ENCODE peak calls at places on chromosomes 16 and 17, in six cellular contexts. I is MM.1S, O is OCI-LY7, H is HCT116, R is PC-9, S is GM23338. C is an unnamed sample. For H3K9me2, the result is how much of the 10 kb centered on the place peaks cover.

GRCh38 chr17:31704483-31704882 is 154.6 kb downstream of the COPRS start:
- DNase-seq in R (no peak), H (no peak), O (no peak), I (no peak), S (no peak), C (no peak)

GRCh38 chr16:87556941-87557459 is 45.3 kb upstream of the JPH3 start:
- DNase-seq in I (no peak), H (no peak), O (no peak), S (no peak), R (no peak), C (no peak)

GRCh38 chr16:73125860-73126259 is 77.9 kb upstream of the ZFHX3 start:
- DNase-seq in R (no peak), H (no peak), O (no peak), I (no peak), S (no peak), C (peak)

GRCh38 chr17:7218774-7219173 is 862 bp downstream of the DLG4 start:
- DNase-seq in R (no peak), S (no peak), O (no peak), H (no peak), I (no peak), C (no peak)

GRCh38 chr17:19592316-19592715 is 56.2 kb upstream of the ALDH3A2 start:
- DNase-seq in R (no peak), H (no peak), I (no peak), O (no peak), S (no peak), C (no peak)

GRCh38 chr16:78984324-78984723 is 616.2 kb downstream of the MAF start:
- DNase-seq in I (no peak), O (no peak), S (no peak), R (no peak), H (no peak), C (no peak)

GRCh38 chr17:76345377-76345945 is 8.3 kb downstream of the PRPSAP1 start:
- DNase-seq in I (no peak), H (no peak), O (no peak), R (no peak), S (no peak), C (no peak)

GRCh38 chr16:5176505-5176904 is 78.9 kb upstream of the EEF2KMT start:
- DNase-seq in S (peak), R (no peak), O (no peak), H (no peak), I (peak), C (no peak)

GRCh38 chr17:3695129-3695722 is 729 bp downstream of the P2RX5 start:
- DNase-seq in I (peak), H (no peak), O (peak), R (no peak), S (no peak), C (peak)

GRCh38 chr16:58196898-58197313 is 1.0 kb downstream of the CSNK2A2 start:
- DNase-seq in S (peak), O (peak), H (no peak), R (no peak), I (no peak), C (no peak)

GRCh38 chr17:77737442-77738265 is 220.8 kb upstream of the TNRC6C start:
- DNase-seq in I (no peak), S (no peak), O (no peak), R (no peak), H (no peak), C (no peak)

GRCh38 chr17:21209511-21210175 is 4.3 kb downstream of the TMEM11 start:
- DNase-seq in R (no peak), O (no peak), I (no peak), H (no peak), S (no peak), C (no peak)

GRCh38 chr16:840561-841454 is 40.3 kb upstream of the GNG13 start:
- DNase-seq in O (no peak), I (no peak), S (no peak), H (no peak), R (no peak), C (no peak)

GRCh38 chr17:69326302-69327059 is 452 bp downstream of the ABCA5 start:
- DNase-seq in O (no peak), S (no peak), H (no peak), R (no peak), I (peak), C (peak)

GRCh38 chr17:32933881-32934280 is 5.9 kb downstream of the TMEM98 start:
- DNase-seq in O (no peak), H (no peak), R (no peak), I (no peak), S (no peak), C (peak)

GRCh38 chr17:80892900-80893603 is 98.6 kb upstream of the CHMP6 start:
- DNase-seq in I (no peak), H (peak), S (no peak), R (peak), O (no peak), C (peak)

GRCh38 chr17:2017274-2017941 is 7.7 kb downstream of the RTN4RL1 start:
- DNase-seq in I (peak), O (peak), R (peak), S (no peak), H (no peak), C (no peak)

GRCh38 chr17:13888043-13888442 is 181.3 kb upstream of the COX10 start:
- DNase-seq in R (no peak), H (no peak), O (no peak), I (no peak), S (no peak), C (peak)

GRCh38 chr17:71709974-71710373 is 410.8 kb upstream of the SOX9 start:
- DNase-seq in O (no peak), R (no peak), H (no peak), I (no peak), S (peak), C (no peak)

GRCh38 chr16:54936086-54936978 is 5.7 kb downstream of the IRX5 start:
- DNase-seq in R (no peak), S (peak), O (no peak), H (no peak), I (no peak), C (peak)

GRCh38 chr17:2889256-2889655 is 93.0 kb downstream of the RAP1GAP2 start:
- DNase-seq in H (no peak), S (no peak), I (no peak), R (no peak), O (no peak), C (no peak)

GRCh38 chr17:30035369-30035768 is 81.2 kb upstream of the NSRP1 start:
- DNase-seq in O (no peak), S (no peak), I (no peak), H (no peak), R (no peak), C (no peak)

GRCh38 chr17:63381101-63381729 is 64.9 kb downstream of the CYB561 start:
- DNase-seq in S (no peak), R (no peak), H (no peak), O (no peak), I (no peak), C (no peak)

GRCh38 chr17:8921147-8921546 is 44.4 kb downstream of the PIK3R5 start:
- DNase-seq in R (no peak), H (no peak), I (no peak), O (no peak), S (no peak), C (no peak)

GRCh38 chr16:17424771-17425170 is 46.0 kb downstream of the XYLT1 start:
- DNase-seq in O (no peak), H (no peak), S (no peak), R (no peak), I (no peak), C (no peak)

GRCh38 chr16:88378836-88379693 is 3.7 kb upstream of the ZNF469 start:
- DNase-seq in I (no peak), R (no peak), O (no peak), H (no peak), S (no peak), C (no peak)

GRCh38 chr17:61221181-61221580 is 178.5 kb upstream of the TBX2 start:
- DNase-seq in R (no peak), S (no peak), H (no peak), I (no peak), O (no peak), C (no peak)
- H3K9me2 ChIP-seq in R (under half), S (under half), H (under half), I (under half), O (under half), C (under half)

GRCh38 chr16:50251375-50252081 is 14.8 kb upstream of the ADCY7 start:
- DNase-seq in R (no peak), S (no peak), I (no peak), O (no peak), H (no peak), C (peak)

GRCh38 chr16:50254072-50254471 is 12.3 kb upstream of the ADCY7 start:
- DNase-seq in H (no peak), R (no peak), S (no peak), I (no peak), O (no peak), C (no peak)

GRCh38 chr16:50252874-50253510 is 13.4 kb upstream of the ADCY7 start:
- DNase-seq in R (no peak), O (no peak), S (no peak), I (no peak), H (no peak), C (no peak)

GRCh38 chr16:50253511-50253903 is 12.8 kb upstream of the ADCY7 start:
- DNase-seq in O (no peak), S (no peak), H (no peak), I (no peak), R (no peak), C (no peak)

GRCh38 chr16:50252082-50252611 is 14.2 kb upstream of the ADCY7 start:
- DNase-seq in R (no peak), O (no peak), S (no peak), H (no peak), I (no peak), C (no peak)
- H3K9me2 ChIP-seq in R (under half), O (under half), S (under half), H (under half), I (under half), C (under half)

DNA sequence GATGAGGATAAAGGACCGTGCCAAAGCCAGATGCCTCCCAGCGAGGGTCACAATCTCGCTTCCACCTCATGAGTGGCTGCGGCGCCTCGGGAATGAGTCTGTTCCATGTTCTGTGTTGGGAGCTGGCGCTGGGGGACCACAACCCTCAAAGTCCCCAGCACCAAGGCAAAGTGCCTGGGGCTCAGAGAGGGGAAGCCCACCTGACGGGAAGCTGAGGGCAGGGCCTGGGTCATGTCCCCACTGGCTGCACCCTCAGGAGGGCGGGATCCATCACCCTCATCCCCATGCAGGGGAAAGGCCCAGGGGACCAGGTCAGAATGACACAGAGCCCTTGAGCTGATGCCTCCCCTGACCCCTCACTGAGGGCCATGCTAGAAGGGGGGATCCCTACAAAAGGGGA is 151.4 kb upstream of the PLCG2 start:
- DNase-seq in O (no peak), R (no peak), I (no peak), S (no peak), H (no peak), C (no peak)
- H3K9me2 ChIP-seq in O (under half), R (under half), I (under half), S (under half), H (under half), C (under half)

GRCh38 chr17:59202320-59202719 is 7.5 kb upstream of the SMG8 start:
- DNase-seq in S (no peak), O (no peak), R (no peak), H (no peak), I (no peak), C (no peak)
- H3K9me2 ChIP-seq in S (under half), O (under half), R (under half), H (under half), I (under half), C (under half)

GRCh38 chr16:47634126-47634525 is 173.0 kb downstream of the PHKB start:
- DNase-seq in R (peak), H (no peak), S (no peak), O (no peak), I (no peak), C (peak)
- H3K9me2 ChIP-seq in R (under half), H (under half), S (under half), O (under half), I (under half), C (under half)

GRCh38 chr16:75104836-75105235 is 11.7 kb downstream of the LDHD start:
- DNase-seq in R (no peak), H (no peak), S (no peak), I (no peak), O (no peak), C (no peak)

GRCh38 chr16:75107505-75107904 is 9.1 kb downstream of the LDHD start:
- DNase-seq in O (no peak), R (no peak), I (no peak), S (no peak), H (no peak), C (no peak)

GRCh38 chr16:75106351-75107274 is 10.0 kb downstream of the LDHD start:
- DNase-seq in O (no peak), I (no peak), S (no peak), H (no peak), R (no peak), C (no peak)

GRCh38 chr16:75103994-75104393 is 12.6 kb downstream of the LDHD start:
- DNase-seq in H (no peak), O (no peak), S (no peak), R (no peak), I (no peak), C (no peak)

GRCh38 chr16:75105306-75106061 is 11.1 kb downstream of the LDHD start:
- DNase-seq in R (no peak), S (no peak), I (no peak), O (peak), H (no peak), C (no peak)
- H3K9me2 ChIP-seq in R (under half), S (under half), I (under half), O (under half), H (under half), C (under half)

GRCh38 chr17:40475234-40476210 is 25.9 kb downstream of the TNS4 start:
- DNase-seq in S (no peak), I (no peak), H (no peak), R (no peak), O (no peak), C (peak)
- H3K9me2 ChIP-seq in S (under half), I (under half), H (under half), R (under half), O (under half), C (under half)